ENCODE peak calls at places on chromosomes 6 and 20, in five cellular contexts. Z is OCI-LY7, K is astrocyte of the hippocampus, V is hippocampal formation, L is occipital lobe. Q is an unnamed sample.

GRCh38 chr20:2740702-2741101 is 48.1 kb downstream of the EBF4 start:
- DNase-seq in Z (no peak), K (no peak), V (no peak), L (no peak), Q (no peak)

GRCh38 chr6:47078991-47079390 is 36.9 kb upstream of the ADGRF1 start:
- DNase-seq in Z (no peak), K (no peak), V (no peak), L (no peak), Q (no peak)

GRCh38 chr6:139550361-139550760 is 175.9 kb upstream of the CITED2 start:
- DNase-seq in Z (no peak), K (no peak), V (no peak), L (no peak), Q (no peak)

GRCh38 chr20:16011061-16011460 is 562.2 kb downstream of the KIF16B start:
- DNase-seq in Z (no peak), K (peak), V (no peak), L (no peak), Q (no peak)

GRCh38 chr6:106293113-106293512 is 32.4 kb downstream of the ATG5 start:
- DNase-seq in Z (no peak), K (no peak), V (no peak), L (no peak), Q (no peak)

GRCh38 chr6:113774122-113774835 is 82.9 kb upstream of the MARCKS start:
- DNase-seq in Z (no peak), K (peak), V (no peak), L (no peak), Q (no peak)

GRCh38 chr6:33714385-33715040 is 3.0 kb upstream of the UQCC2 start:
- DNase-seq in Z (peak), K (no peak), V (no peak), L (no peak), Q (no peak)

GRCh38 chr6:154404791-154405400 is 48.3 kb upstream of the IPCEF1 start:
- DNase-seq in Z (no peak), K (peak), V (no peak), L (no peak), Q (no peak)

GRCh38 chr20:44053046-44053445 is 133.9 kb downstream of the JPH2 start:
- DNase-seq in Z (no peak), K (no peak), V (no peak), L (no peak), Q (no peak)

GRCh38 chr6:98834060-98835031 is at the start of gene POU3F2:
- DNase-seq in Z (peak), K (peak), V (peak), L (peak), Q (peak)

GRCh38 chr6:41406821-41407787 is 71.7 kb downstream of the NCR2 start:
- DNase-seq in Z (no peak), K (peak), V (no peak), L (no peak), Q (no peak)

GRCh38 chr6:37667050-37667814 is 30.5 kb downstream of the MDGA1 start:
- DNase-seq in Z (no peak), K (no peak), V (no peak), L (no peak), Q (no peak)